ENCODE peak calls at places on chromosomes 2 and 18, in seven cellular contexts. S is PC-9, J is upper lobe of right lung, Y is spleen, U is mesothelial cell of epicardium, E is Calu3, D is GM12865. P is an unnamed sample.

GRCh38 chr2:169141713-169142352 is 72.5 kb downstream of the DHRS9 start:
- DNase-seq in S (no peak), J (no peak), Y (no peak), U (peak), E (peak), D (peak), P (peak)

GRCh38 chr18:6629635-6630140 is 99.8 kb upstream of the ARHGAP28 start:
- DNase-seq in S (no peak), J (no peak), Y (no peak), U (no peak), E (no peak), D (no peak), P (no peak)

GRCh38 chr2:68379184-68379708 is 14.2 kb downstream of the PLEK start:
- DNase-seq in S (no peak), J (no peak), Y (no peak), U (no peak), E (no peak), D (peak), P (no peak)

GRCh38 chr2:1282552-1282951 is 130.7 kb upstream of the TPO start:
- DNase-seq in S (no peak), J (no peak), Y (no peak), U (no peak), E (no peak), D (no peak), P (no peak)

GRCh38 chr2:151053661-151053990 is 208.0 kb downstream of the RBM43 start:
- DNase-seq in S (no peak), J (no peak), Y (no peak), U (no peak), E (no peak), D (no peak), P (no peak)

GRCh38 chr2:113876503-113877387 is 13.1 kb upstream of the ACTR3 start:
- DNase-seq in S (peak), J (peak), Y (peak), U (peak), E (peak), D (no peak), P (no peak)

GRCh38 chr2:240399419-240400318 is 35.8 kb upstream of the GPC1 start:
- DNase-seq in S (no peak), J (peak), Y (peak), U (no peak), E (no peak), D (no peak), P (no peak)

GRCh38 chr2:240922982-240923537 is 16.9 kb downstream of the CROCC2 start:
- DNase-seq in S (no peak), J (peak), Y (peak), U (no peak), E (peak), D (no peak), P (no peak)

DNA sequence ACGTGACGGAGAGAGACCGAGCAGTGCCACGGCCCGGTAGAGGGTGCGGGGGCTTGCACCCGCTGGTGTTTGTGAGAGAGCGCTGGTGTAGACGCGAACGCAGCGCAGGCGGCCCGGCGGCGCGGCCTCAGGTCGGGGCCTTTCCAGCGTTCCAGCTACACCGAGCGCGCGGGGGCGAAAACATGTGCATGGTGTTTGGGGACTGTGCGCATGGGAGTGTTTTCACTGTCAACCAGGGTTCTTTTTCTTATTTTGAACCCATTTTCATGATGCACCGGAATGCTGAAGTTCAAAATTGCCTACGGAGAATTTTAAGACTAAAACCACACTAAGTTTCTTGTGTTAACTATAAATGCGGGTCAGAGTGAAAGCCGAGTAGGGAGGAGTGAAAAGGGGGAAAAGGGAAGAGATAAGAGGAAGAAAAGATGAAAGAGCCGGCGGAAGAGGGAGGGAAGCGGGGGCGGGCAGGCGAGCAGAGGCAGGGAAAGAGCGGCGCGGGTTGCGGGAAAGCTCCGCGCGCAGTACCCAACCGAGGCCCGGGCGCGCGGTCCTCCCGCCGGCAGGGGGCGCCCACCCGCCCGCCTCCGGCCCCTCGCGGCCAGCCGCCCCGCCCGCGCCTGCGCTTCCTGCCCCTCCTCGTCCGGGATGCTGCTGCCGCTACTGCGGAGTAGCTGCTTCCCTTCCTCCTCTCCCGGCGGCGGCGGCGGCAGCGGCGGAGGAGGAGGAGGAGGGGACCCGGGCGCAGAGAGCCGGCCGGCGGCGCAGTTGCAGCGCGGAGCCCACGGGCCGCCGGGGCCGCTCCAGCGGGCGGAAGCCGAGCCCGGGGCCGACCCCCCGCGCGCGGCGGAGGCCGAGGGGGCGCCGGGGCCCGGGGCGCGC is at the start of gene RAB12:
- DNase-seq in S (peak), J (peak), Y (peak), U (peak), E (peak), D (peak), P (peak)
- TF ChIP-seq CTCF in S (peak), J (peak), Y (peak), U (peak), E (peak), D (peak), P (peak)

GRCh38 chr2:7748717-7749415 is 831.7 kb downstream of the RNF144A start:
- DNase-seq in S (no peak), J (no peak), Y (no peak), U (no peak), E (no peak), D (peak), P (no peak)
- TF ChIP-seq CTCF in S (no peak), J (no peak), Y (no peak), U (no peak), E (no peak), D (no peak), P (no peak)

DNA sequence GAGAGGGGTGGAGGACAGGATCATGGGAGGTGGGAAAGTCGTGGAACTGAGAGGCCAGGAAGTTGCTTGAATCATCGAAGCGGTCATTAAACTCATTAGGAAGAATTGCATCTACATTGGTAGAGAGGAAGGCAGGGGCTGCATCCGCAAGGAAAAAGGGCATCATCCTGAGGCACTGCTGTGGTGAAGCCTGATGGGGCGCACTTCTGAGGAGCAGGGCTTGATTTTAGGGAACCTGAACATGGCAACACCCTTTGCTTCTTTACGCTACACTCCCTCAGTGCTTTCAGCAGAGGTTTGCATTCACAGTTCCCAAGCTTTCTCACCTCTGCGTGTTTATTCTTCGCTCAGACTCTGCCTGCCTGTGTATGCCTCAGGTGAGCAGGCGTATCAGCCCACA is 352.0 kb upstream of the RAB6C start:
- DNase-seq in S (no peak), J (no peak), Y (no peak), U (no peak), E (no peak), D (no peak), P (no peak)
- TF ChIP-seq CTCF in S (no peak), J (no peak), Y (no peak), U (no peak), E (no peak), D (no peak), P (no peak)

GRCh38 chr2:196066794-196067382 is 1.7 kb downstream of the DNAH7 start:
- DNase-seq in S (no peak), J (no peak), Y (no peak), U (no peak), E (no peak), D (peak), P (peak)
- TF ChIP-seq CTCF in S (peak), J (peak), Y (peak), U (peak), E (no peak), D (peak), P (peak)

DNA sequence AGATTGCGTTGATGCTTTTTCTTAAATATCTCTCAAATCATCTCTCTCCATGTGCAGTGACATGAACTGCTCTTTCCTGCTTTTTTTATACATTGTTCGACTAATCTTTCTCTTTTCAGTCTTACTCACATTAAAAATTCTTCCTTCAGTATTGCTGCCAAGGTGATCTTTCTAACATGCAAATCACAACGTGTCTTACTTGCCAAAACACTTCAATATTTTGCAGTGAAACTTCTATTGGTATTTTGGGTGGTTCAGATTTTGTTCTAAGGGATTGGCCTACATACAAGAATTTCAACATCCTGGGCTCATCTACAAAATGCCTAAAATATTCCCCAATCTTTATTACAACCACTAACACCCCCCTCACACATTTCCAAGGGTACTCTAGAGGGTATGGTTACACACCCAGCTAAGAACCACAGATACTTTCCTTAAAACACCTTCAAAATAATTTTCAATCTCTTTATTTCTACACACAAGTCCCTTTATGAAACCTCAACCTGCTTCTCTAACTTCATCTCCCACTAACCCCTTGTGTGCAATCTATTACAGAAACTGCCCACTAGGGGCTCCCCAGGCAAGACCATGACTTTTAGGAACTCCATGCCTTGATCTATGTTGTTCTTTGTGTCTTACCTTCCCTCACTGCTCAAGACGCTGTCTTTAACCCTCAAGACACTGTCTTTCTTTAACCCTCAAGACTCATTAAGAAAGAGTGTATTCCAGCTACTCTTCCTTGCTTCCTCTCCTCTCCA is 50.9 kb downstream of the COL3A1 start:
- DNase-seq in S (no peak), J (no peak), Y (no peak), U (no peak), E (no peak), D (peak), P (no peak)
- TF ChIP-seq CTCF in S (peak), J (peak), Y (no peak), U (peak), E (peak), D (peak), P (no peak)

DNA sequence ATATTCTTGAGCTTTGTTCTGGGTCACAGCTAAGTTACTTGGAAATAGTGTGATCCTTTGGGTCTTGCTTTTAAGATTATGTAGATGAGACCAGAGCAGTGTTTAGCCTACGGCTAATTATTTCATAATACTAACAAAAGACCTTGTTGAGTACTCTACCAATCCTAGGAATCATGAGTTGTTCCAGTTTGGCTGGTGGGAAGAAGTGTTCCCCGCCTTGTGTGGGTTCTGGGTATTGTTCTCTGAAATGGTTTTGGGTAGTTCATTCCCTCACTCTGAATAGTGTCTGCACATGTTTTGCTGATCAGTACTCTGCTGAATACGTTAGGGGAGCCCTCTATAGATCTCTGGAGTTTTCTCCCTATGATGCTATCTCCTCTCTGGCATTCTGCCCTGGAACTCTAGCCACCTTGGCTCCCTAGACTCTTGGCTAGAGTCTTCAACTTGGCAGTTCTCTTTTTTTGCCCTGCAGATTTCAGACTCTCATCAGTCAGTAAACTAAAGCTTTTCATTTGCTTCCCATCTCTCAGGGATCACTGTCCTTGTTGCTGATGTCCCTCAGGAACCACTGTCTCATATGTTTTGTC is 48.4 kb downstream of the NEMP2 start:
- DNase-seq in S (no peak), J (no peak), Y (no peak), U (no peak), E (no peak), D (no peak), P (no peak)
- TF ChIP-seq CTCF in S (no peak), J (no peak), Y (no peak), U (no peak), E (no peak), D (no peak), P (no peak)

DNA sequence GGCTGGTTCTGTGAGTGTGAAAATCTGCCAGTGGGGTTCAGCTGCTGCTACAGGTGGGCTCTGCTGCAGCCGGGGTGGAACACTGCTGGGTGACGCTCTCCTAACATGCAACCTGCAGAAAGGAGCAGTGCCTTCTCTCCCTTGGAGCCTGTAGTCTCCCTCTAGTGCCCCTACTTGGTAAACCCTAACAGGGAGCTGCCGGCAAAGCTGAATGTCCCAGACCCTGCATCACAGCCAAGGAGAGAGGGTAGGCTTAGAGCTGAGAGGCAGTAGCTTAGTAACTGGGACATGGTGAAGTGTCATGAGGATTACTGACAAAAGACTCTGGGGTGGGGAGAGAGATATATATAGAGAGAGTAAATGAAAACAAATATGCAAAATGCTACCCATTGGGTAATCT is 9.8 kb downstream of the NCAPH start:
- DNase-seq in S (no peak), J (no peak), Y (no peak), U (no peak), E (no peak), D (no peak), P (no peak)
- TF ChIP-seq CTCF in S (peak), J (no peak), Y (peak), U (no peak), E (no peak), D (no peak), P (peak)

DNA sequence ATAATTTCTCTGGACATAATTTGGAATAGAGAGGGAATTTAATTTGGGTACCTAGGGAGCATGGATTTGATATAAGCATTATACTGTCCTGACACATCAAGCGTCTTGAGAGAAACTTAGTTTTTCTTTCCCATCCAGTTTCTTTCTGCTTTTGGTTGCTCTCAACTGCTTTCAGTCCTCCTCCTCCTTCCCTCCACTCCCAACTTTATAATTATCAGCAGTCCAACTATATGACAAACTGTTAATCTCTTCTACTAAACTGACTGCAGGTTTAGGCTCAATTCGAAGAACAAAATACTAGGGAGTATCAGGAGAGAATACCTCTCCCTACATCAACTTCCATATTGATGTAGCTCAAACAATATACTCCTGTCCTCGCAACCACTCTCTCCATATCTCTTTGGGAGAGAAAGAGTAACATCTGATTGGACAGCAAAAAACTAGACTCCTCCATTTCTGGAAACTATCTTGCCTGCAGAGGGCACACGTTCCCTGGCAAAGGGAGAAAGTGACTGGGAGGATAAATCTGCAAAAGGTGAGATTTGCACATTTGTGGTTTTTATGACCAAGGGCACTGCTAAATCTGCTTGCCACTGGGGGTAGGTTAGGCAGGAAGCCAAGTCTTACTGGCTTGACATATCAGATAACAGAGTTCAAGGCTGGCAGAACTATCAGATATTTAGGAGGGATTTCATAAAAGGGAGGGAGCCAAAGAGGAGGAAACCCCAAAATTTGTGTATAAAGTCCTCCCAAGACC is 40.1 kb downstream of the ICA1L start:
- DNase-seq in S (peak), J (no peak), Y (no peak), U (no peak), E (peak), D (peak), P (peak)
- TF ChIP-seq CTCF in S (peak), J (peak), Y (peak), U (no peak), E (peak), D (peak), P (peak)

DNA sequence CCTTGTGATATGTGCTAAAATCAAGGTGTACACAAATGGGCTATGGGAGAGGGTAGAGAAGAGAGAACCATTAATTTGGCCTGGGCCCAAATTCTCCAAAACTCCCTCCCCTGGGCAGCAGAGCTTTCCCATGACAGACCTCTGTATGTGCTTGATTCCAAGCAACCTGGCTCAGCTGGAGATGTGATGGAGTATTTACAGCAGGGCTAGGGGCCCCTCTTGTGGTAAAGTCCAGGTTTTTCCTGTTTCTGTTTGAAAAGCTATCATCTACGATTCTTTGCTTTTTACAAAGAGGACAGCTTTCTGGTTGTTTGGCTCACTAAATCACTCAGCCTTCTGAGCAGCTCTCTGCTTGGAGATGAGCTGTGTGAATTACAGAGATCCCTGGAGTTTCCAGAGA is 40.3 kb downstream of the KCNS3 start:
- DNase-seq in S (no peak), J (no peak), Y (no peak), U (no peak), E (no peak), D (no peak), P (no peak)
- TF ChIP-seq CTCF in S (peak), J (no peak), Y (no peak), U (no peak), E (no peak), D (no peak), P (no peak)